ENCODE peak calls at places on chromosomes 13 and 19, in five cellular contexts. A is ovary; C is CD8-positive, alpha-beta T cell; K is CD4-positive, CD25-positive, alpha-beta regulatory T cell; P is lung. Z is an unnamed sample. For H3K36me3 and H3K27me3, the result is how much of the 10 kb centered on the place peaks cover.

GRCh38 chr13:88926890-88927502 is 1255.8 kb downstream of the SLITRK5 start:
- DNase-seq in C (no peak), P (no peak), A (no peak), K (no peak), Z (no peak)

GRCh38 chr19:2289714-2290435 is 7.9 kb upstream of the PEAK3 start:
- DNase-seq in C (peak), A (no peak), K (peak), P (peak), Z (no peak)

GRCh38 chr19:3184847-3185481 is 766 bp upstream of the NCLN start:
- DNase-seq in K (no peak), A (no peak), P (peak), C (no peak), Z (no peak)

GRCh38 chr19:6521718-6522646 is 8.8 kb upstream of the TNFSF9 start:
- DNase-seq in A (no peak), P (no peak), C (peak), K (no peak), Z (peak)

GRCh38 chr13:30730526-30730925 is 4.8 kb upstream of the ALOX5AP start:
- DNase-seq in A (no peak), C (no peak), K (no peak), P (no peak), Z (no peak)

GRCh38 chr19:17127671-17128070 is 52.1 kb downstream of the MYO9B start:
- DNase-seq in A (no peak), C (no peak), P (no peak), K (no peak), Z (no peak)

GRCh38 chr13:22926176-22927007 is 254.4 kb upstream of the SGCG start:
- DNase-seq in K (no peak), A (peak), C (no peak), P (peak), Z (peak)

GRCh38 chr19:49929121-49929610 is at the start of the genes ATF5 and NUP62:
- DNase-seq in K (peak), C (peak), A (peak), P (peak), Z (peak)

GRCh38 chr19:54502518-54503048 is at the start of gene LAIR2:
- DNase-seq in A (no peak), K (peak), P (no peak), C (no peak), Z (no peak)

GRCh38 chr19:32642771-32643170 is 32.2 kb downstream of the ANKRD27 start:
- DNase-seq in C (peak), P (no peak), A (no peak), K (peak), Z (no peak)

GRCh38 chr13:74114202-74114601 is 20.0 kb downstream of the KLF12 start:
- DNase-seq in C (no peak), P (no peak), A (no peak), K (no peak), Z (no peak)

GRCh38 chr13:29924951-29925350 is 74.5 kb upstream of the UBL3 start:
- DNase-seq in P (peak), K (no peak), C (no peak), A (no peak), Z (no peak)

GRCh38 chr19:50387176-50387867 is 3.2 kb downstream of the POLD1 start:
- DNase-seq in K (no peak), A (no peak), P (no peak), C (no peak), Z (no peak)

GRCh38 chr13:53941588-53942190 is 913.1 kb downstream of the OLFM4 start:
- DNase-seq in A (no peak), P (no peak), K (no peak), C (no peak), Z (no peak)

GRCh38 chr13:48731957-48732569 is 78.3 kb downstream of the CYSLTR2 start:
- DNase-seq in A (peak), K (peak), P (no peak), C (peak), Z (peak)

DNA sequence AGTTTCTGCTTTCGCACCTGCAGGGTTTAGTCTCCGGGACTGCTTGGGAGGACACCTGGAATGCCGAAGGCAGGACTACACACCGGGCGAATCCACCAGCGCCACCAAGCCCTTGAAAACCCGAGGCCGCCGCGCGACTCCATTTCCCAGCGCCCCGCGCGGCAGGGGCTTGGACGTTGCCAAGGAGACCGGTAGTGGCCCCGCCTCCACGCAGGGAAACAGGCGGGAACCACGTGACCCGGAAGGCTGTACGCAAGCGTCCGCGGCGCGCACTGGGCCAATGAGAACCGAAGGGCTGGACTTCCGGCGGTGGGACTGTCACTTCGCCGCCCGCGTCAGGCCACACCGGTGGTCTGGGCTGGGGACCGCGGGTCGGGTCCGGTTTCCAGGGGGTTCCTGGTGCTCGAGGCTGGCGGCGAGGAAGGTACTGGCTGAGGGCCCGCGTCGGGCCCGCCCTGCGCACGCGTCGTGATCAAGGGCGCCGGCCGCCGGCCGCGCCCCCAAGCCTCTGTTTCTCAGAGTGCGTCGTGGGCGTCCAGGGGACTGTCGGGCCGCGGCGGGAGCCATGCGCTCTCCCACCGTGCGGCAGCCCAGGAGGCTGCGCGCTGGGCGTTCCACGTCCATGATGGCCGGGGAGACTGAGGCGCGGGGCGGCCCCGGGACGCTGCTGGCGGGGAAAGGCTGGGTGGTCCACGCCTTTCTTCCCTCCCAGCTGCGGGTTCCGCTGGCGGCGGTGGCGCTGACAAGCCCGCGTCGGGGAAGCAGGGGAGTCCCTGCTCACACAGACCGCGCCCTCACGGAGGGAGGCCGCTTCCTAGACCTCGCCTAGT is at the start of gene ZNF324:
- DNase-seq in P (peak), A (peak), K (peak), C (peak), Z (peak)
- H3K27ac ChIP-seq in P (peak), A (peak), K (peak), C (peak), Z (peak)

DNA sequence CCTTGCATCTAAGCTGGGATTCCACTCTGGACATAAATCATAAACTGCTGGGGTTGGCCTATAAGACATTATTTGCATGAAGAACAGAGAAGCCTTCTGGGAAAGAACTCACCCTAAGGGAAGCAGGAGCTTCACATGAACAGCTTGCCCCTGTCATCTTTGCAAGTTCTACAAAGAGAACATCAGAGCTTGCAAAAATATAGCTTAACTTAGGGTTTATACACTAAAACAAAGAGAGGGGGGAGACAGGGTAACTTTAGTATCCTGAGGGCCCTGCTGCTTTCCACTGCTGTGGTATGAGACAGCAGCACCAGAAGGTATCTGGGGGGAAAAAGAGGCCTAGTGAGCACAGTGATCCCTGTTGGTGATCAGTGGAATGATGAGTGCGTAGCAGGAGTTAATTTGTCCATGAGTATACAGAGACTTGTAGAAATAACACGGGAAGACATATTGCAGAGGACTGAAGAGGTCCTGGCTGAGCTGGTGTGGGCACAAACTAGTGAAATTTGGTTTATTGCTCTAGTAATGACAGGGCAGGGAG is 116.1 kb upstream of the TSC22D1 start:
- DNase-seq in P (no peak), C (no peak), K (no peak), A (no peak), Z (no peak)
- H3K36me3 ChIP-seq in P (under half), C (under half), K (under half), A (under half), Z (under half)

GRCh38 chr19:33928458-33928950 is 131.8 kb downstream of the KCTD15 start:
- DNase-seq in A (no peak), C (no peak), P (no peak), K (no peak), Z (no peak)
- H3K27me3 ChIP-seq in A (under half), C (under half), P (under half), K (under half), Z (under half)

GRCh38 chr13:23966691-23967615 is 69.7 kb upstream of the C1QTNF9B start:
- DNase-seq in A (no peak), C (no peak), P (no peak), K (peak), Z (no peak)

GRCh38 chr13:23963947-23964346 is 66.6 kb upstream of the C1QTNF9B start:
- DNase-seq in C (no peak), K (no peak), A (no peak), P (no peak), Z (no peak)

GRCh38 chr13:23966221-23966690 is 69.0 kb upstream of the C1QTNF9B start:
- DNase-seq in A (no peak), P (no peak), C (no peak), K (no peak), Z (no peak)

GRCh38 chr13:23965346-23965745 is 68.0 kb upstream of the C1QTNF9B start:
- DNase-seq in A (no peak), C (no peak), P (no peak), K (no peak), Z (no peak)

GRCh38 chr13:23969672-23970071 is 72.4 kb upstream of the C1QTNF9B start:
- DNase-seq in P (no peak), A (no peak), K (no peak), C (no peak), Z (no peak)
- H3K27ac ChIP-seq in P (no peak), A (no peak), K (no peak), C (no peak), Z (no peak)

GRCh38 chr19:10818306-10819123 is 17.5 kb downstream of the TMED1 start:
- DNase-seq in P (no peak), A (peak), C (no peak), K (no peak), Z (no peak)

GRCh38 chr19:10819124-10820060 is 16.6 kb downstream of the TMED1 start:
- DNase-seq in C (no peak), K (no peak), A (no peak), P (no peak), Z (no peak)

GRCh38 chr19:10816691-10817090 is 19.3 kb downstream of the TMED1 start:
- DNase-seq in K (no peak), C (no peak), P (no peak), A (no peak), Z (no peak)

GRCh38 chr19:10817291-10818038 is 18.5 kb downstream of the TMED1 start:
- DNase-seq in P (no peak), K (no peak), C (no peak), A (peak), Z (no peak)

DNA sequence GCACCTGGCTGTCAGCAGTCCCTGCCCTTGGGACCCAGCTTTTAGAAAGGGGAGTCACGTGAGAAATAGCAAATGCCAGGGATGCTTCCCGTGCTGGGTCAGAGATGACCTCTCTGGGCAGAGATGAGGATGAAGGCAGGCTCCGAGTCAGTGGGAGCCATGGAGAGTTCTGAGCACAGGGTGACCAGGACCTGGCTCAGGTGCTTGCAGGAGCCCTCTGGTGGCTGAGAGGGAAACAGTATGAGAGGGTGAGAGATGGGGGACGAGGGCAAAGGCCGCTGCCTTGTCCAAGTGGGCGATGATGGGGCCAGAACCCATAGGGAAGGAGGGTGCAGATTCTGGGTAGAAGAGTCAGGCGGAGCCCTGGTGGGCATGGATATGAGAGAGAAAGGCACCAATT is 15.8 kb downstream of the TMED1 start:
- DNase-seq in K (no peak), P (no peak), A (no peak), C (no peak), Z (no peak)
- H3K36me3 ChIP-seq in K (under half), P (under half), A (under half), C (under half), Z (under half)

Z was measured in Peyer's patch.